ENCODE peak calls at places on chromosomes 5 and 9, in seven cellular contexts. K, H, M, D, L, E and S are unnamed samples.
A peak's percentile ranks its signal among the peaks of the same experiment; 100 is the strongest.

GRCh38 chr9:137313326-137313920 is 11.4 kb upstream of the NRARP start:
- DNase-seq in K (no peak), H (peak; percentile 27), M (no peak), D (no peak), L (peak; percentile 4), E (no peak), S (peak; percentile 30)

GRCh38 chr9:71692337-71692736 is 76.0 kb downstream of the CEMIP2 start:
- DNase-seq in K (no peak), H (no peak), M (peak; percentile 58), D (no peak), L (no peak), E (no peak), S (no peak)

GRCh38 chr9:93589688-93590087 is 13.3 kb downstream of the PHF2 start:
- DNase-seq in K (no peak), H (no peak), M (peak; percentile 52), D (no peak), L (no peak), E (peak; percentile 83), S (no peak)

GRCh38 chr9:90331826-90332575 is 310.6 kb downstream of the DIRAS2 start:
- DNase-seq in K (no peak), H (peak; percentile 64), M (peak; percentile 63), D (no peak), L (no peak), E (no peak), S (no peak)

GRCh38 chr9:87529666-87530065 is 32.0 kb downstream of the DAPK1 start:
- DNase-seq in K (no peak), H (no peak), M (no peak), D (no peak), L (no peak), E (no peak), S (no peak)

GRCh38 chr9:72384710-72385475 is 19.9 kb upstream of the ZFAND5 start:
- DNase-seq in K (no peak), H (no peak), M (peak; percentile 37), D (no peak), L (no peak), E (no peak), S (no peak)

GRCh38 chr9:98687911-98688310 is 20.8 kb downstream of the GABBR2 start:
- DNase-seq in K (no peak), H (no peak), M (peak; percentile 19), D (no peak), L (no peak), E (no peak), S (no peak)

GRCh38 chr5:65102826-65103673 is 334.3 kb downstream of the CWC27 start:
- DNase-seq in K (no peak), H (peak; percentile 62), M (peak; percentile 15), D (peak; percentile 75), L (no peak), E (peak; percentile 35), S (peak; percentile 79)

GRCh38 chr5:151569132-151570046 is 21.7 kb downstream of the FAT2 start:
- DNase-seq in K (peak; percentile 35), H (no peak), M (no peak), D (no peak), L (no peak), E (no peak), S (no peak)

GRCh38 chr5:77955577-77955976 is 179.4 kb upstream of the TBCA start:
- DNase-seq in K (no peak), H (no peak), M (no peak), D (no peak), L (no peak), E (no peak), S (no peak)

GRCh38 chr9:134738869-134739659 is 97.5 kb downstream of the COL5A1 start:
- DNase-seq in K (no peak), H (peak; percentile 45), M (peak; percentile 49), D (peak; percentile 93), L (peak; percentile 63), E (peak; percentile 13), S (peak; percentile 94)

GRCh38 chr5:177378884-177379883 is 5.0 kb upstream of the SLC34A1 start:
- DNase-seq in K (no peak), H (peak; percentile 89), M (peak; percentile 97), D (no peak), L (peak; percentile 79), E (peak; percentile 94), S (no peak)

GRCh38 chr5:132813599-132814440 is 718 bp downstream of the SOWAHA start:
- DNase-seq in K (no peak), H (peak; percentile 34), M (no peak), D (peak; percentile 80), L (no peak), E (no peak), S (peak; percentile 86)

GRCh38 chr5:132417010-132417439 is 47.5 kb downstream of the SLC22A5 start:
- DNase-seq in K (no peak), H (no peak), M (no peak), D (no peak), L (no peak), E (no peak), S (no peak)

GRCh38 chr5:77924081-77924480 is 147.9 kb upstream of the TBCA start:
- DNase-seq in K (no peak), H (no peak), M (no peak), D (no peak), L (no peak), E (no peak), S (no peak)

GRCh38 chr9:84397822-84398221 is 57.3 kb upstream of the SLC28A3 start:
- DNase-seq in K (no peak), H (no peak), M (peak; percentile 62), D (no peak), L (no peak), E (no peak), S (no peak)

GRCh38 chr9:116721411-116721810 is 34.3 kb downstream of the TRIM32 start:
- DNase-seq in K (no peak), H (no peak), M (no peak), D (no peak), L (no peak), E (no peak), S (no peak)

GRCh38 chr9:116721944-116722343 is 34.8 kb downstream of the TRIM32 start:
- DNase-seq in K (no peak), H (no peak), M (no peak), D (no peak), L (no peak), E (no peak), S (no peak)

GRCh38 chr9:116726606-116727005 is 39.5 kb downstream of the TRIM32 start:
- DNase-seq in K (no peak), H (no peak), M (no peak), D (no peak), L (no peak), E (no peak), S (no peak)
- TF ChIP-seq USF2 in K (no peak), H (no peak), M (no peak), D (no peak), L (no peak), E (no peak), S (no peak)

GRCh38 chr5:141196363-141196762 is 3.1 kb upstream of the PCDHB11 start:
- DNase-seq in K (no peak), H (no peak), M (no peak), D (no peak), L (no peak), E (no peak), S (no peak)

DNA sequence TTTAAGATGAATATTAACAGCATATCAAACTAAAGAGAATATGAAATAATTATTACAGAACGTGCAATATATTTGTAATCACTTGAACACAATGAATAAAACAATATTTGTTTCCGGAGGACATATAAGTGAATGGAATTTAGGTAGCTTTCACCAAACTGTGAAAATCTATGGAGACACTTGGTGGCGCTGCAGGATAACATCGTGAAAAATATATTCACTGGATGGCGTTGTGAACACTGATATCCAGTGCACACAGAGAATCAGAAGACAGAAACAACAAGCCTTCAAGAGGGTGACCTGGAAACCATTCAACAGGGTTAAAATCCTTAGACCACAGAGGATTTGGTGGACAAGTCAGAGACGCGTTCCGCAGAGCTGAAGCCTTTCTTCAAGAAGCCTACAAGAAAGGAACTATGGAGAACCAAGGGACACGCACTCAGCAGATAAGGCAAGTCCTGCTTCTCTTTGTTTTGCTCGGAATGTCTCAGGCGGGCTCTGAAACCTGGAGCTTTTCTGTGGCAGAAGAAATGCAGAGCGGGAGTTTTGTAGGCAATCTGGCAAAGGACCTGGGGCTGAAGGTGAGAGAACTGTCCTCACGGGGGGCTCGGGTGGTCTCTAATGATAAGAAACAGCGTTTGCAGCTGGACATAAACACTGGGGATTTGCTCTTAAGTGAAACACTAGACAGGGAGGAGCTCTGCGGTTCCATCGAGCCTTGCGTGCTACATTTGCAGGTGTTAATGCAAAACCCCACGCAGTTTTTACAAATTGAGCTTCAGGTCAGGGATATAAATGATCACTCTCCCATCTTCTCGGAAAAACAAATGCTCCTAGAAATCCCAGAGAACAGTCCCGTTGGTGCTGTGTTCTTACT is at the start of gene PCDHB11:
- DNase-seq in K (no peak), H (peak; percentile 39), M (no peak), D (no peak), L (no peak), E (peak; percentile 6), S (peak; percentile 41)
- H3K9me3 ChIP-seq in K (no peaks in the 10 kb centered on the region), H (peaks cover 12% of the 10 kb centered on the region), M (peaks cover 10% of the 10 kb centered on the region), D (peaks cover 11% of the 10 kb centered on the region), L (no peaks in the 10 kb centered on the region), E (peaks cover 21% of the 10 kb centered on the region), S (peaks cover 9% of the 10 kb centered on the region)

DNA sequence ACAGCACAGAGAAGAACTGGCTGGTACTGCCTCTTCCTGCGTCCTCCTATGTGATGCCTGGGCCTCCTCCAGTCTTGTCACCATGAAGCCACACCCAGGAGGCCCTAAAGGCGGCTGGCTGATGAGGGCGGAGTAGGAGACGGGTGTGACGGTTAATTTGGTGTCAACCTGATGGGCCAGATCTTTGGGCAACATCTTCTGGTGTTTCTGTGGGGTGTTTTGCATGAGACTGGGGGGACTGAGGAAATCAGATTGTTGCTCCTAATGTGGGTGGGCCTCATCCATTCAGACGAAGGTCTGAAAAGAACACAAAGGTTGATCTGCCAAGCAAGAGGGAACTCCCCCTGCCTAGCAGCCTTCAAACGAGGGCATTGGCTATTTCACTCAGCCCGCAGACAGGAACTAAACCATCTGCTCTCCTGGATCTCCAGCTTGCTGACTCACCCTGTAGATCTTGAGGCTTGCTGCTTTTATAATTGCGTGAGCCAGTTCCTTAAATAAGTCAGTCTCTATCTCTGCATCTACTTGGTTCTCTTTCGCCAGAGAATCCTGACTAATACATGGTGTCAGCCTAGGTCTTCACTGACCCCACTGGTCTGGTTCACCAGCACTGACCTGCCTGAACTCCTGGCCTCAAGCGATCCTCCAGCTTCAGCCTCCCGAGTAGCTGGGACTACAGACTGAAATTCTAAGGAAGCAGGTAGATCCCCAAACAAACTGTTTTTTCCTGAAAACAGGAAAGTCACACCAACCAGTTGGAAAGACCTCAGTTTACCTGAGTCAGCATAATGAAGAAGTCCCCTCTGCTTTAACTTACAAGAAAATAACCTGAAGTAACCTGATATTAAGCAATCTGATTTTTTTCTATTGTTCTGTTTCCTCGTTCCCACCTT is 12.8 kb upstream of the ZFP62 start:
- DNase-seq in K (peak; percentile 36), H (no peak), M (peak; percentile 23), D (no peak), L (peak; percentile 77), E (no peak), S (no peak)
- TF ChIP-seq USF2 in K (no peak), H (no peak), M (no peak), D (no peak), L (no peak), E (no peak), S (no peak)

GRCh38 chr9:61673664-61674381 is 484.0 kb downstream of the SPATA31A7 start:
- DNase-seq in K (no peak), H (no peak), M (no peak), D (no peak), L (no peak), E (no peak), S (peak; percentile 36)
- H3K9me3 ChIP-seq in K (no peaks in the 10 kb centered on the region), H (peaks cover 2% of the 10 kb centered on the region), M (peaks cover 28% of the 10 kb centered on the region), D (peaks cover 64% of the 10 kb centered on the region), L (no peaks in the 10 kb centered on the region), E (no peaks in the 10 kb centered on the region), S (no peaks in the 10 kb centered on the region)